ENCODE peak calls at places on chromosome 11, in five cellular contexts. J is psoas muscle, E is uterus, C is stomach, P is endodermal cell. D is an unnamed sample.

GRCh38 chr11:129743029-129743846 is 72.4 kb upstream of the TMEM45B start:
- DNase-seq in J (no peak), E (no peak), C (peak; percentile 22), P (peak; percentile 51), D (no peak)

GRCh38 chr11:123086315-123086714 is 24.4 kb upstream of the HSPA8 start:
- DNase-seq in J (no peak), E (no peak), C (no peak), P (no peak), D (no peak)

GRCh38 chr11:79437274-79437980 is 3.4 kb downstream of the TENM4 start:
- DNase-seq in J (peak; percentile 75), E (peak; percentile 73), C (peak; percentile 64), P (peak; percentile 94), D (peak; percentile 75)

GRCh38 chr11:95269402-95269801 is 38.4 kb upstream of the SESN3 start:
- DNase-seq in J (no peak), E (no peak), C (no peak), P (no peak), D (no peak)

GRCh38 chr11:129710423-129710822 is 105.2 kb upstream of the TMEM45B start:
- DNase-seq in J (no peak), E (no peak), C (no peak), P (peak; percentile 36), D (no peak)

GRCh38 chr11:50037282-50037681 is 4.6 kb downstream of the OR4C45 start:
- DNase-seq in J (no peak), E (no peak), C (no peak), P (no peak), D (no peak)

GRCh38 chr11:119791701-119792151 is 62.7 kb upstream of the NECTIN1 start:
- DNase-seq in J (no peak), E (no peak), C (no peak), P (peak; percentile 86), D (no peak)

GRCh38 chr11:3894128-3894731 is 38.8 kb downstream of the STIM1 start:
- DNase-seq in J (peak; percentile 37), E (no peak), C (no peak), P (no peak), D (peak; percentile 71)

GRCh38 chr11:63599211-63600122 is 14.8 kb downstream of the PLAAT3 start:
- DNase-seq in J (no peak), E (no peak), C (no peak), P (no peak), D (no peak)

GRCh38 chr11:1301220-1302000 is 8.0 kb downstream of the TOLLIP start:
- DNase-seq in J (no peak), E (no peak), C (peak; percentile 20), P (peak; percentile 30), D (no peak)

GRCh38 chr11:28284206-28284605 is 176.0 kb downstream of the METTL15 start:
- DNase-seq in J (no peak), E (no peak), C (no peak), P (no peak), D (no peak)

GRCh38 chr11:113238721-113239120 is 75.7 kb upstream of the TTC12 start:
- DNase-seq in J (no peak), E (no peak), C (no peak), P (no peak), D (no peak)

GRCh38 chr11:77111946-77112345 is 9.3 kb downstream of the OMP start:
- DNase-seq in J (peak; percentile 1), E (no peak), C (no peak), P (no peak), D (no peak)

GRCh38 chr11:76209671-76209955 is 3.3 kb upstream of the WNT11 start:
- DNase-seq in J (peak; percentile 48), E (no peak), C (no peak), P (no peak), D (no peak)

GRCh38 chr11:112523477-112523876 is 262.8 kb upstream of the PLET1 start:
- DNase-seq in J (no peak), E (peak; percentile 22), C (no peak), P (peak; percentile 58), D (peak; percentile 31)

GRCh38 chr11:3738723-3739122 is 58.6 kb downstream of the NUP98 start:
- DNase-seq in J (no peak), E (no peak), C (no peak), P (no peak), D (no peak)

GRCh38 chr11:109247071-109247470 is 174.9 kb upstream of the C11orf87 start:
- DNase-seq in J (no peak), E (no peak), C (no peak), P (no peak), D (no peak)

GRCh38 chr11:100004541-100004940 is 682.5 kb upstream of the ARHGAP42 start:
- DNase-seq in J (no peak), E (no peak), C (no peak), P (no peak), D (no peak)

GRCh38 chr11:119491753-119492455 is 68.9 kb upstream of the THY1 start:
- DNase-seq in J (no peak), E (no peak), C (no peak), P (peak; percentile 79), D (no peak)

GRCh38 chr11:12900496-12900895 is 108.6 kb upstream of the RASSF10 start:
- DNase-seq in J (no peak), E (no peak), C (no peak), P (no peak), D (no peak)

GRCh38 chr11:6548121-6548520 is 51.0 kb downstream of the DNHD1 start:
- DNase-seq in J (no peak), E (no peak), C (no peak), P (no peak), D (no peak)

GRCh38 chr11:99614353-99614752 is 593.6 kb downstream of the CNTN5 start:
- DNase-seq in J (no peak), E (no peak), C (no peak), P (no peak), D (no peak)

GRCh38 chr11:70612459-70613141 is 214.3 kb downstream of the CTTN start:
- DNase-seq in J (no peak), E (no peak), C (no peak), P (no peak), D (no peak)
- H3K9me3 ChIP-seq in J (no peaks in the 10 kb centered on the region), E (no peaks in the 10 kb centered on the region), C (peaks cover 17% of the 10 kb centered on the region), P (no peaks in the 10 kb centered on the region), D (no peaks in the 10 kb centered on the region)

DNA sequence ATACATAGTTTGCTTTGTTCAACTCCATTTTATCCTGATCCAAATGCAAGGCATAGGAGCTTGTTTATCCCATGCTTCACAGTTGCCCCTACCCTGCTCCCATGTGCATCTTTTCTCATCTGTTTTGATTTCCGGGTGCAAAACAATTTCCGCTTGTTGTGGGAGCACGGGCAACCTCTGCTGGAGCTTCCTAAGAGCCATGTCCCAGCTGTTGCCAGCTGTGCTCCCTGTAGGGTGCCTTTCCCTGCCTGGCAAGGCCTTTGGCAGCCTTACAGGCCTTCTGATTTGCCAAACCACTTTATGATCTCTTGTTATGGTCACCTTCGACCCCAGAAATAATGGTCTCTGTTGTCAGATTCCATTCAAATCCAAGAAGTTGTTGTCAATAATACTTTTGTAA is 1038.5 kb downstream of the OPCML start:
- DNase-seq in J (no peak), E (no peak), C (no peak), P (no peak), D (no peak)
- H3K9me3 ChIP-seq in J (no peaks in the 10 kb centered on the region), E (no peaks in the 10 kb centered on the region), C (no peaks in the 10 kb centered on the region), P (no peaks in the 10 kb centered on the region), D (no peaks in the 10 kb centered on the region)

GRCh38 chr11:70887428-70887827 is 364.9 kb downstream of the SHANK2 start:
- DNase-seq in J (no peak), E (no peak), C (no peak), P (no peak), D (no peak)
- H3K9me3 ChIP-seq in J (no peaks in the 10 kb centered on the region), E (no peaks in the 10 kb centered on the region), C (no peaks in the 10 kb centered on the region), P (no peaks in the 10 kb centered on the region), D (no peaks in the 10 kb centered on the region)

GRCh38 chr11:114623720-114624119 is 28.1 kb upstream of the NXPE4 start:
- DNase-seq in J (no peak), E (no peak), C (no peak), P (peak; percentile 3), D (no peak)

GRCh38 chr11:114621072-114621471 is 25.5 kb upstream of the NXPE4 start:
- DNase-seq in J (no peak), E (no peak), C (no peak), P (peak; percentile 1), D (no peak)

GRCh38 chr11:114622858-114623257 is 27.3 kb upstream of the NXPE4 start:
- DNase-seq in J (no peak), E (no peak), C (no peak), P (no peak), D (no peak)

GRCh38 chr11:114624455-114625207 is 29.0 kb upstream of the NXPE4 start:
- DNase-seq in J (no peak), E (no peak), C (no peak), P (no peak), D (no peak)

DNA sequence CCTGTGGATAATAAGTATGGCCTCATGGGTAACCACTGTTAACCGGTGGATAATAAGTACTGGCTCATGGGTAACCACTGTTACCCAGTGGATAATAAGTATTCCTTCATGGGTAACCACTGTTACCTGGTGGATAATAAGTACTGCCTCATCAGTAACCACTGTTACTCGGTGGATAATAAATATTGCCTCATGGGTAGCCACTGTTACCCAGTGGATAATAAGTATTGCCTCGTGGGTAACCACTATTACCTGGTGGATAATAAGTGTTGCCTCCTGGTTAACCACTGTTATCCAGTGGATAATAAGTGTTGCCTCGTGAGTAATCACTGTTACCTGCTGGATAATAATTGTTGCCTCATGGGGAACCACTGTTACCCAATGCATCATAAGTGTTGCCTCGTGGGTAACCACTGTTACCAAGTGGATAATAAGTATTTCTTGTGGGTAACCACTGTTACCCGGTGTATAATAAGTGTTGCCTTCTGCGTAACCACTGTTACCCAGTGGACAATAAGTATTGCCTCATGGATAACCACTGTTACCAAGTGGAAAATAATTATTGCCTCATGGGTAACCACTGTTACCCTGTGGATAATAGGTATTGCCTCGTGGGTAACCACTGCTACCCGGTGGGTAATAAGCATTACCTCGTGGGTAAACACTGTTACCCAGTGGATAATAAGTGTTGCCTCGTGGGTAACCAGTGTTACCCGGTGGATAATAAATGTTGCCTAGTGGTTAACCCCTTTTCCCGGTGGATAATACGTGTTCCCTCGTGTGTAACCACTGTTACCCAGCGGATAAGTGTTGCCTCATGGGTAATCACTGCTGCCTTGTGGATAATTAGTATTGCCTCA is 26.6 kb upstream of the NXPE4 start:
- DNase-seq in J (no peak), E (no peak), C (no peak), P (no peak), D (no peak)
- H3K9me3 ChIP-seq in J (peaks cover 7% of the 10 kb centered on the region), E (no peaks in the 10 kb centered on the region), C (peaks cover 34% of the 10 kb centered on the region), P (peaks cover 85% of the 10 kb centered on the region), D (no peaks in the 10 kb centered on the region)